ENCODE peak calls at places on chromosomes 12 and 14, in four cellular contexts. E, D, V and U are unnamed samples.

GRCh38 chr14:23175823-23176222 is 7.6 kb downstream of the SLC7A8 start:
- DNase-seq in V (no peak), D (no peak), E (peak), U (peak)

GRCh38 chr12:52698634-52699340 is 4.5 kb downstream of the KRT77 start:
- DNase-seq in E (no peak), D (no peak), V (no peak), U (no peak)

GRCh38 chr12:104578453-104578852 is 121.7 kb downstream of the CHST11 start:
- DNase-seq in D (peak), E (peak), V (peak), U (peak)

GRCh38 chr14:65750906-65751305 is 338.4 kb downstream of the FUT8 start:
- DNase-seq in E (no peak), D (no peak), V (no peak), U (no peak)

GRCh38 chr14:61525293-61526011 is 169.9 kb upstream of the HIF1A start:
- DNase-seq in V (peak), E (peak), D (peak), U (no peak)

GRCh38 chr12:53624453-53624852 is 1.7 kb downstream of the ATF7 start:
- DNase-seq in V (no peak), D (no peak), E (peak), U (no peak)

GRCh38 chr12:20369164-20370000 is 1.0 kb downstream of the PDE3A start:
- DNase-seq in D (no peak), E (peak), V (peak), U (no peak)

GRCh38 chr14:91142214-91142668 is 28.4 kb downstream of the DGLUCY start:
- DNase-seq in V (no peak), D (no peak), E (no peak), U (no peak)

GRCh38 chr12:54773593-54773992 is 80.7 kb upstream of the MUCL1 start:
- DNase-seq in E (no peak), V (no peak), D (no peak), U (no peak)

GRCh38 chr14:76473381-76474263 is 97.7 kb downstream of the ESRRB start:
- DNase-seq in D (no peak), V (no peak), E (peak), U (no peak)

GRCh38 chr14:89810101-89810500 is 144.4 kb downstream of the EFCAB11 start:
- DNase-seq in D (no peak), V (no peak), E (no peak), U (no peak)

GRCh38 chr14:89813485-89814080 is 140.9 kb downstream of the EFCAB11 start:
- DNase-seq in D (no peak), V (peak), E (peak), U (peak)

GRCh38 chr14:89814126-89814525 is 140.4 kb downstream of the EFCAB11 start:
- DNase-seq in E (no peak), V (no peak), D (no peak), U (no peak)
- H3K4me3 ChIP-seq in E (peak), V (peak), D (no peak), U (peak)

GRCh38 chr12:106140223-106140986 is 1.7 kb upstream of the NUAK1 start:
- DNase-seq in V (no peak), E (no peak), D (no peak), U (no peak)

GRCh38 chr12:106138279-106138645 is 492 bp downstream of the NUAK1 start:
- DNase-seq in D (no peak), V (no peak), E (no peak), U (no peak)

GRCh38 chr12:106137456-106138278 is 1.1 kb downstream of the NUAK1 start:
- DNase-seq in V (no peak), E (no peak), D (no peak), U (no peak)

GRCh38 chr12:106139422-106140141 is 828 bp upstream of the NUAK1 start:
- DNase-seq in D (no peak), E (peak), V (peak), U (no peak)

GRCh38 chr12:106138646-106139421 is at the start of gene NUAK1:
- DNase-seq in V (peak), D (no peak), E (peak), U (no peak)
- H3K4me3 ChIP-seq in V (peak), D (no peak), E (peak), U (peak)

GRCh38 chr12:113134521-113134951 is 1.0 kb downstream of the RASAL1 start:
- DNase-seq in V (no peak), E (no peak), D (no peak), U (no peak)
- H3K4me3 ChIP-seq in V (no peak), E (no peak), D (no peak), U (no peak)

DNA sequence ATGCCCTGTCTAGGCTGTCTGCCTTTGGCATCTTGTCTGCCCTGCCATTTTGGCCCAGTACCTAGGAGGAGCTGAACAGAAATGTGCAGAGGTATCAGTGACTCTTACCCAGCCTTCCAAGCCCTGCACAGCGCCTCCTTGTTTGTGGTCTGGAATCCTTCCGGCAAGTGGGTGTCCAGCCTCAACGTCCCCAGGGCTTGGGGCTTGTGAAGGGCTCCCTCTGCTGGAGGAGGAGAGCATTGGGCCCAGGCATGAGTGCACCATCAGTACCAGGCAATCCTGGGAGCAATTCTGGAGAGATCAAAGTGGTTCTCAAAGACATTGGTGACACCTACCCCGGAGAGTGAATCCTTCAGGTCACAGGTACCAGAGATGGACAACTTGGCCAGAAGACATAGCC is 2.4 kb upstream of the TCL1B start:
- DNase-seq in V (no peak), D (peak), E (no peak), U (no peak)
- H3K4me3 ChIP-seq in V (no peak), D (no peak), E (no peak), U (no peak)